ENCODE peak calls at places on chromosomes 3 and 15, in five cellular contexts. X, Z, B, V and F are unnamed samples.

GRCh38 chr3:41955192-41955591 is 6.7 kb downstream of the ULK4 start:
- DNase-seq in Z (no peak), B (no peak), X (no peak), V (no peak), F (no peak)

GRCh38 chr15:86647810-86648440 is 568.3 kb downstream of the AGBL1 start:
- DNase-seq in Z (no peak), V (no peak), B (no peak), X (no peak), F (no peak)

GRCh38 chr3:165642761-165643432 is 194.3 kb downstream of the BCHE start:
- DNase-seq in X (no peak), V (no peak), Z (no peak), B (peak), F (peak)

GRCh38 chr3:134494539-134494938 is 8.7 kb downstream of the CEP63 start:
- DNase-seq in X (no peak), Z (no peak), V (no peak), B (no peak), F (no peak)

GRCh38 chr15:57534279-57534678 is 57.4 kb upstream of the MYZAP start:
- DNase-seq in X (no peak), Z (peak), V (peak), B (no peak), F (no peak)

GRCh38 chr15:96894669-96895068 is 564.2 kb downstream of the NR2F2 start:
- DNase-seq in X (no peak), B (no peak), V (no peak), Z (no peak), F (no peak)

GRCh38 chr3:25901796-25902195 is 111.9 kb downstream of the OXSM start:
- DNase-seq in X (no peak), B (no peak), V (no peak), Z (no peak), F (no peak)

GRCh38 chr3:127773752-127774395 is 48.4 kb downstream of the MGLL start:
- DNase-seq in Z (no peak), B (no peak), V (no peak), X (no peak), F (no peak)

GRCh38 chr15:22974745-22975144 is 5.4 kb downstream of the CYFIP1 start:
- DNase-seq in Z (no peak), V (no peak), B (no peak), X (no peak), F (no peak)

GRCh38 chr15:77554306-77555080 is 78.2 kb downstream of the LINGO1 start:
- DNase-seq in V (no peak), X (no peak), Z (no peak), B (no peak), F (no peak)

GRCh38 chr15:39530446-39531342 is 50.2 kb upstream of the THBS1 start:
- DNase-seq in X (no peak), V (peak), Z (peak), B (peak), F (no peak)

GRCh38 chr15:84833447-84833846 is 16.3 kb downstream of the ALPK3 start:
- DNase-seq in B (no peak), X (no peak), Z (no peak), V (no peak), F (no peak)

GRCh38 chr15:80710635-80711553 is 15.8 kb downstream of the ABHD17C start:
- DNase-seq in V (no peak), Z (no peak), B (no peak), X (peak), F (no peak)

GRCh38 chr15:101358895-101359294 is 63.8 kb upstream of the SNRPA1 start:
- DNase-seq in X (no peak), B (peak), Z (no peak), V (no peak), F (no peak)

GRCh38 chr3:133845127-133845526 is 39.5 kb downstream of the SRPRB start:
- DNase-seq in V (no peak), Z (no peak), B (no peak), X (no peak), F (no peak)

GRCh38 chr15:90465140-90465929 is 64.4 kb upstream of the CRTC3 start:
- DNase-seq in Z (no peak), X (no peak), B (no peak), V (no peak), F (no peak)

GRCh38 chr3:34011171-34012101 is 213.0 kb downstream of the PDCD6IP start:
- DNase-seq in V (no peak), B (peak), Z (peak), X (no peak), F (no peak)

GRCh38 chr3:11835028-11835639 is 11.6 kb downstream of the TAMM41 start:
- DNase-seq in Z (no peak), B (peak), X (no peak), V (no peak), F (no peak)

GRCh38 chr15:62068787-62069170 is 2.0 kb downstream of the C2CD4A start:
- DNase-seq in B (no peak), X (no peak), V (no peak), Z (no peak), F (no peak)

GRCh38 chr3:82474711-82475110 is 713.3 kb upstream of the GBE1 start:
- DNase-seq in X (no peak), B (no peak), Z (no peak), V (no peak), F (no peak)

GRCh38 chr3:197711973-197712707 is 24.6 kb downstream of the RUBCN start:
- DNase-seq in B (peak), V (peak), X (peak), Z (peak), F (peak)

GRCh38 chr15:40313531-40314398 is 6.0 kb upstream of the PLCB2 start:
- DNase-seq in Z (no peak), X (no peak), V (no peak), B (no peak), F (peak)

GRCh38 chr3:12155264-12155663 is 3.4 kb downstream of the TIMP4 start:
- DNase-seq in Z (no peak), X (no peak), V (no peak), B (no peak), F (no peak)

GRCh38 chr3:128867200-128868125 is 12.0 kb upstream of the ACAD9 start:
- DNase-seq in B (no peak), V (no peak), X (no peak), Z (no peak), F (no peak)

GRCh38 chr3:133962879-133963278 is 66.8 kb downstream of the SLCO2A1 start:
- DNase-seq in V (no peak), B (peak), X (no peak), Z (no peak), F (no peak)

GRCh38 chr3:46852329-46852720 is 10.9 kb downstream of the MYL3 start:
- DNase-seq in B (no peak), Z (no peak), V (no peak), X (no peak), F (no peak)

GRCh38 chr3:153621988-153622387 is 460.0 kb downstream of the RAP2B start:
- DNase-seq in Z (no peak), B (no peak), X (peak), V (no peak), F (no peak)

GRCh38 chr3:67418539-67419529 is 235.6 kb downstream of the SUCLG2 start:
- DNase-seq in V (no peak), Z (no peak), B (no peak), X (no peak), F (no peak)

GRCh38 chr3:108114423-108115065 is 23.7 kb upstream of the CD47 start:
- DNase-seq in B (no peak), V (no peak), X (no peak), Z (no peak), F (no peak)

GRCh38 chr15:101307897-101308603 is 13.0 kb upstream of the SNRPA1 start:
- DNase-seq in B (no peak), X (no peak), V (no peak), Z (no peak), F (no peak)

GRCh38 chr3:4993276-4994143 is 14.3 kb downstream of the BHLHE40 start:
- DNase-seq in V (no peak), B (no peak), Z (no peak), X (no peak), F (peak)

GRCh38 chr3:81545572-81545971 is 215.9 kb downstream of the GBE1 start:
- DNase-seq in B (no peak), X (no peak), V (no peak), Z (no peak), F (no peak)

GRCh38 chr3:106251160-106251892 is 382.5 kb upstream of the CBLB start:
- DNase-seq in V (no peak), B (peak), X (no peak), Z (no peak), F (no peak)

DNA sequence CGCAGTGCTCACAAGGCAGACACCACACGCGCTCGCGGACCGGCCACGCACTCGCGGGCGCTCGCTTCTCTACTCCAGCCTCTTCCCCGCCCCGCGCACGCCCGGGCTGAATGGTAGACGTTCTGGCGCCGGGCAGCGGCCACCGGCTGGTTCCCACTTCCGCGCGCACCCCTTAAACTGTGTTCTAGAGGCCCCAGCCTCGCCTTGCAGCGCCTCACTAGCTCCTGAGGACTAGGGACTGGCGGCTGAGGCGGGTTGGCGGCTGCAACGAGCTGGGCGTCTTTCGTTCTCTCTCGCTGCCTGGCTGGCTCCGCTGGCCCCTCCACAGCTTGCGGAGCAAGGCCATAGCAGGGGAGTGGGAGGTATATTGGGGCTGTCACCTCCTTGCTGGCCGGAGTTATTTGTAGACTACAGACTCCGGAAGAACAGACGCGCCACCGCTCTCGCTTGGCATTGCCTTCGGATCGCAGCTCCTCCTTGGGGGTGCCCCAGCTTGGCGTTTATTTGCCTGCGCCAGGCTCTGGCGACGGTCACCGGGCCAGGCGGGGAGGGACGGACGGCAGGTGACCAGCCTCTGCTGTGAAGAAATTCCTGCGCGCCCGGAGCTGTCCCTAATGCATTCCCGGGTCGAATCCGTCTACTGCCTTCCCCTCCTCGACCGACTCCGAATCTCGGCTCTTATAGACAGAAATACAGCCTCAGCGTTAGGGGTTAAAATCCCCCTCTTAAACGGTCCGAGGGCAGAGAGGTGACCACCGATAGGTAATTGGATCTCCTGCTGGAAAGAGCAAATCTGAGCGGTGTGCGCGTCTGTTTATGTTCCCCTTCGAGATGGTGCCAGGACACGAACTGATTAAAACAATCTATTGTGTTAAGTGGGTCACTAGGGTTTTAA is 1.3 kb downstream of the GREM1 start:
- DNase-seq in Z (peak), V (no peak), X (no peak), B (peak), F (peak)
- H3K9ac ChIP-seq in Z (no peak), V (peak), X (no peak), B (peak), F (peak)

DNA sequence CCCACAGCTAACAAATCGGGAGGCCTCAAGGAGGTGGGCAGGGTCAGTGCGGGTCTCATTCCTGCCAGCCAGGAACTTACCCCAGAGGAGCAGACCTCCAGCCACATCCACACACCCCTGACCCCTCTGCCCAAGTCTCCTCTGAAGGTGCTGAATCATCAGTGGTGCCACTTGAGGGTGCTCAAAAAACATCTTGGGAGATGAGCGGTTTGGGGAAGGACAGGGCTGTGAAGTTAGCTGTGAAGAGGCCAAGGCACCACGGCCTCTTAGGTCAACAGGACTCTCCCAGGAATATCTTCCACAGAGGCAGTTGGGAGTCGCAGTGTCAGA is 1.2 kb downstream of the DAPK2 start:
- DNase-seq in B (no peak), X (no peak), V (no peak), Z (no peak), F (no peak)
- H3K9ac ChIP-seq in B (no peak), X (peak), V (no peak), Z (no peak), F (peak)

GRCh38 chr3:120442975-120443517 is 7.7 kb downstream of the FSTL1 start:
- DNase-seq in B (peak), V (no peak), Z (no peak), X (no peak), F (no peak)
- H3K9ac ChIP-seq in B (no peak), V (no peak), Z (no peak), X (no peak), F (no peak)

DNA sequence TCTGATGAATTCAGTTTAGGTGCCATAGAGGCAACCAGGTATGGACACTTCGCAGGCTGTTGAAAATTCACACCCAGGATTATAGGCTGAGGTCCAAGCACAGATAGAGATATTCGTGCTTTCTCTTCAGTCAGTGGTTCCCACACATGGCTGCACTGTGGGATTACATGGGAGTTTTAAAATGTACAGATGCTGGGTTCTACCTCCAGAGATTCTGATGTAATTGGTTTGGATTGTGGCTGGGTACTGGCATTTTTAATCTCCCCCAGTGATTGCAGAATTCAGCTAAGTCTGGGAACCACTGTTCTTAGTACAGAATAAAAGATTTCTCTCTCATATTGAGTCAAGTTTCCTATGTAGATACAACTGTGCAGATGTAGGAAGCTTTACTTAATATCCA is 91.6 kb downstream of the FOXB1 start:
- DNase-seq in V (no peak), X (no peak), Z (no peak), B (no peak), F (no peak)
- H3K9ac ChIP-seq in V (no peak), X (no peak), Z (no peak), B (no peak), F (no peak)

GRCh38 chr3:10196389-10197052 is 31.8 kb downstream of the IRAK2 start:
- DNase-seq in X (peak), V (no peak), Z (no peak), B (no peak), F (no peak)
- H3K9ac ChIP-seq in X (peak), V (no peak), Z (no peak), B (no peak), F (no peak)

GRCh38 chr15:44066211-44066827 is 128.8 kb downstream of the FRMD5 start:
- DNase-seq in B (peak), X (peak), V (peak), Z (peak), F (peak)
- H3K9ac ChIP-seq in B (no peak), X (no peak), V (no peak), Z (no peak), F (no peak)

DNA sequence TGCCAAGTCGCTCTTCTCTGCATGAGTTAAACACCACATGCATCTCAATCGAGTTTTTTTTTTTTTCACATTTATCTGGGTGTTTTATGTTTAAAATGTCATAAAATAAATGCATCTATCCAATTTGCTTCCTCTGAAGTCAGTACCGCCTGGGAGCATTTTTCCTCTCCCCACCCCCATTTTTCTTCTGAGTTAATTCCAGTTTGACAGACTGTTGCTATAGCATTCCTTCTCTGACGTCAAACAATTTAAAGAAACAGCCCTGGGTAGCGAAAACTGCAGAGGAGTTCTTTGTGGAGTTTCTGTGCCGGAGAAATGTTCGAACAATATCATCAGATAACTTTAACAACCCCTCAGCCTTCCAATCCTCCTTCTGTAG is 885 bp upstream of the GNB4 start:
- DNase-seq in B (peak), Z (no peak), V (no peak), X (no peak), F (no peak)
- H3K9ac ChIP-seq in B (no peak), Z (peak), V (peak), X (no peak), F (no peak)